ENCODE peak calls at places on chromosomes 6 and 20, in eight cellular contexts. K is GM13976, H is ascending aorta, Q is nephron progenitor cell, W is NCI-H1105 treated with DMSO at 0.1 percent for 48 hours, X is neuronal stem cell, A is neural progenitor cell, D is AG04450. B is an unnamed sample.

GRCh38 chr20:44006126-44006525 is 91.5 kb downstream of the TOX2 start:
- DNase-seq in K (no peak), H (no peak), Q (no peak), W (no peak), X (no peak), A (no peak), D (no peak), B (no peak)

GRCh38 chr20:2398453-2398852 is 17.8 kb downstream of the TGM6 start:
- DNase-seq in K (no peak), H (peak), Q (no peak), W (no peak), X (no peak), A (no peak), D (no peak), B (no peak)

GRCh38 chr6:159790149-159790946 is at the start of gene MRPL18:
- DNase-seq in K (peak), H (peak), Q (peak), W (peak), X (peak), A (peak), D (peak), B (peak)

GRCh38 chr6:107443066-107443903 is 16.1 kb downstream of the PDSS2 start:
- DNase-seq in K (no peak), H (no peak), Q (no peak), W (no peak), X (no peak), A (no peak), D (no peak), B (no peak)

GRCh38 chr6:126333729-126334128 is 6.2 kb upstream of the CENPW start:
- DNase-seq in K (no peak), H (no peak), Q (no peak), W (no peak), X (no peak), A (no peak), D (no peak), B (no peak)

GRCh38 chr20:16661738-16662137 is 68.1 kb upstream of the SNRPB2 start:
- DNase-seq in K (no peak), H (no peak), Q (no peak), W (no peak), X (no peak), A (no peak), D (no peak), B (no peak)

GRCh38 chr6:136860043-136860442 is 37.7 kb downstream of the PEX7 start:
- DNase-seq in K (no peak), H (no peak), Q (no peak), W (no peak), X (no peak), A (no peak), D (no peak), B (no peak)

GRCh38 chr20:23043376-23043775 is 6.1 kb downstream of the THBD start:
- DNase-seq in K (no peak), H (peak), Q (no peak), W (no peak), X (no peak), A (no peak), D (no peak), B (no peak)

GRCh38 chr6:109440325-109441068 is at the start of the genes PPIL6 and SMPD2:
- DNase-seq in K (peak), H (peak), Q (peak), W (peak), X (peak), A (peak), D (peak), B (peak)

GRCh38 chr6:106128981-106129761 is 43.0 kb downstream of the PRDM1 start:
- DNase-seq in K (no peak), H (no peak), Q (no peak), W (no peak), X (no peak), A (no peak), D (peak), B (peak)

B was measured in astrocyte of the cerebellum.